ENCODE peak calls at places on chromosomes 1 and 21, in six cellular contexts. E is neural progenitor cell, I is hepatocyte, H is MM.1S, D is PC-3, A is GM23338. U is an unnamed sample.
A peak's percentile ranks its signal among the peaks of the same experiment; 100 is the strongest.

GRCh38 chr1:37732111-37732780 is 32.7 kb downstream of the EPHA10 start:
- DNase-seq in I (peak; percentile 45), D (no peak), A (no peak), H (no peak), E (no peak), U (no peak)

GRCh38 chr1:236041899-236042618 is 22.8 kb downstream of the NID1 start:
- DNase-seq in A (no peak), H (no peak), D (no peak), I (no peak), E (no peak), U (no peak)

GRCh38 chr1:205715628-205716027 is 34.4 kb downstream of the NUCKS1 start:
- DNase-seq in H (no peak), D (no peak), A (no peak), I (no peak), E (no peak), U (no peak)

GRCh38 chr21:45850181-45850580 is 131.4 kb upstream of the COL6A1 start:
- DNase-seq in A (no peak), D (no peak), H (no peak), E (no peak), I (no peak), U (no peak)

GRCh38 chr1:54361342-54361741 is 44.9 kb downstream of the SSBP3 start:
- DNase-seq in A (peak; percentile 73), D (no peak), E (peak; percentile 54), I (no peak), H (no peak), U (no peak)

GRCh38 chr1:208538078-208538477 is 293.9 kb upstream of the PLXNA2 start:
- DNase-seq in H (no peak), E (no peak), A (no peak), I (no peak), D (no peak), U (no peak)

GRCh38 chr1:161185282-161185682 is 8.0 kb upstream of the B4GALT3 start:
- DNase-seq in D (no peak), A (no peak), H (peak; percentile 98), I (no peak), E (no peak), U (peak; percentile 61)

GRCh38 chr1:56073614-56074356 is 505.6 kb downstream of the PLPP3 start:
- DNase-seq in I (peak; percentile 27), H (no peak), E (no peak), D (no peak), A (no peak), U (peak; percentile 63)

GRCh38 chr1:6035719-6036118 is 10.0 kb upstream of the KCNAB2 start:
- DNase-seq in H (no peak), D (no peak), E (peak; percentile 41), A (peak; percentile 31), I (no peak), U (no peak)

GRCh38 chr1:6034750-6035096 is 11.0 kb upstream of the KCNAB2 start:
- DNase-seq in H (no peak), D (no peak), I (no peak), A (no peak), E (no peak), U (no peak)

GRCh38 chr1:6033124-6033523 is 12.6 kb upstream of the KCNAB2 start:
- DNase-seq in A (no peak), H (no peak), D (no peak), I (no peak), E (no peak), U (no peak)

GRCh38 chr1:6035265-6035664 is 10.4 kb upstream of the KCNAB2 start:
- DNase-seq in I (no peak), D (no peak), E (no peak), H (no peak), A (no peak), U (no peak)

GRCh38 chr1:6033986-6034749 is 11.5 kb upstream of the KCNAB2 start:
- DNase-seq in I (peak; percentile 67), H (no peak), A (peak; percentile 84), D (peak; percentile 65), E (peak; percentile 76), U (peak; percentile 45)
- TF ChIP-seq EZH2phosphoT487 in I (no peak), H (no peak), A (no peak), D (no peak), E (no peak), U (no peak)

GRCh38 chr21:40847956-40848355 is 998 bp upstream of the DSCAM start:
- DNase-seq in D (no peak), A (peak; percentile 5), H (no peak), I (no peak), E (peak; percentile 31), U (no peak)

GRCh38 chr21:40846566-40847411 is at the start of gene DSCAM:
- DNase-seq in D (no peak), A (peak; percentile 41), E (peak; percentile 81), I (peak; percentile 42), H (no peak), U (no peak)

GRCh38 chr21:40846057-40846456 is 901 bp downstream of the DSCAM start:
- DNase-seq in H (no peak), E (no peak), A (no peak), I (no peak), D (peak; percentile 2), U (no peak)

GRCh38 chr21:40844935-40845334 is 2.0 kb downstream of the DSCAM start:
- DNase-seq in E (no peak), H (no peak), D (no peak), A (no peak), I (no peak), U (no peak)

DNA sequence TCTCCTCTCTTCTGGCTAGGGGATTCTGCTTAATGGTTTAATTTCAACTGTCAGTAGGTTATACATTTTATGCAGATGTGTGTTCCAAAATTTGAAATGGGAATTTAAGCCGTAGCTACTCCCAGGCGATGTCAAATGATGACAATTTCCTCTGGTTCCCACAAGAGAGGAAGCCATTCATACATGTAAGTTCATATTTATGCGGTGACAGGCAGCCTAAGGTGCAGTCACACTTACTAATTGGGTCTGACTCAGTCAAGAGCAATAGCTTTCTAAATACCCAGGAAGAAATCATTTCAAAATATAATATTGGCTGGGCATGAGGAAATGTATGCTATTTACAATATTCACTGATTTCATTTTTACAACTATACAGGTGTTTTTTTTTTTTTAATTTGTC is 1.3 kb downstream of the DSCAM start:
- DNase-seq in A (no peak), D (peak; percentile 17), I (no peak), E (no peak), H (no peak), U (peak; percentile 3)
- H2AFZ ChIP-seq in A (no peak overlapping the region), D (no peak overlapping the region), I (no peak overlapping the region), E (no peak overlapping the region), H (no peak overlapping the region), U (no peak overlapping the region)

GRCh38 chr1:153679337-153680119 is 1.0 kb downstream of the NPR1 start:
- DNase-seq in A (peak; percentile 57), H (no peak), E (peak; percentile 70), I (peak; percentile 43), D (no peak), U (peak; percentile 52)
- TF ChIP-seq EZH2 in A (no peak), H (peak; percentile 32), E (peak; percentile 63), I (peak; percentile 89), D (no peak), U (peak; percentile 73)

GRCh38 chr1:80218112-80218511 is 1211.6 kb upstream of the ADGRL4 start:
- DNase-seq in H (peak; percentile 71), A (peak; percentile 80), E (peak; percentile 59), D (peak; percentile 77), I (peak; percentile 69), U (peak; percentile 49)
- TF ChIP-seq EZH2phosphoT487 in H (no peak), A (no peak), E (no peak), D (no peak), I (no peak), U (no peak)

GRCh38 chr1:119674835-119675289 is 26.8 kb upstream of the ZNF697 start:
- DNase-seq in H (no peak), A (peak; percentile 82), I (no peak), E (no peak), D (peak; percentile 90), U (peak; percentile 92)

GRCh38 chr1:119676571-119677206 is 28.6 kb upstream of the ZNF697 start:
- DNase-seq in D (no peak), H (no peak), I (no peak), E (no peak), A (peak; percentile 56), U (peak; percentile 38)

GRCh38 chr1:119673171-119673940 is 25.3 kb upstream of the ZNF697 start:
- DNase-seq in I (no peak), H (no peak), E (no peak), A (no peak), D (peak; percentile 84), U (peak; percentile 33)

GRCh38 chr1:119675349-119676343 is 27.6 kb upstream of the ZNF697 start:
- DNase-seq in D (peak; percentile 96), A (peak; percentile 97), E (peak; percentile 81), I (peak; percentile 92), H (peak; percentile 68), U (peak; percentile 85)

GRCh38 chr1:119674110-119674509 is 26.0 kb upstream of the ZNF697 start:
- DNase-seq in E (peak; percentile 20), A (peak; percentile 34), D (peak; percentile 87), H (no peak), I (no peak), U (peak; percentile 82)
- H2AFZ ChIP-seq in E (peak overlapping the region; percentile 94), A (peak overlapping the region; percentile 6), D (no peak overlapping the region), H (no peak overlapping the region), I (no peak overlapping the region), U (peak overlapping the region; percentile 45)